ENCODE peak calls at places on chromosomes 7 and 10, in five cellular contexts. L is breast epithelium, J is endodermal cell, Y is upper lobe of right lung, H is spleen. N is an unnamed sample. For H3K27me3, the result is how much of the 10 kb centered on the place peaks cover.

GRCh38 chr10:118638680-118639079 is 43.2 kb upstream of the PRLHR start:
- DNase-seq in L (no peak), J (peak), Y (no peak), H (no peak), N (no peak)

GRCh38 chr10:73019100-73019499 is 64.5 kb upstream of the PLA2G12B start:
- DNase-seq in L (no peak), J (no peak), Y (no peak), H (no peak), N (no peak)

GRCh38 chr7:66758964-66759628 is 18.6 kb downstream of the RABGEF1 start:
- DNase-seq in L (no peak), J (no peak), Y (no peak), H (peak), N (no peak)

GRCh38 chr7:33596694-33597093 is 308.6 kb upstream of the BMPER start:
- DNase-seq in L (no peak), J (no peak), Y (no peak), H (no peak), N (no peak)

GRCh38 chr10:56831681-56832080 is 470.6 kb upstream of the ZWINT start:
- DNase-seq in L (no peak), J (no peak), Y (no peak), H (no peak), N (no peak)

GRCh38 chr7:108002726-108003590 is at the start of gene LAMB1:
- DNase-seq in L (no peak), J (peak), Y (peak), H (peak), N (no peak)

GRCh38 chr10:85545874-85546273 is 820.7 kb downstream of the GRID1 start:
- DNase-seq in L (no peak), J (no peak), Y (no peak), H (no peak), N (no peak)

GRCh38 chr7:945556-946255 is 8.8 kb downstream of the ADAP1 start:
- DNase-seq in L (peak), J (peak), Y (peak), H (peak), N (peak)

GRCh38 chr10:44865289-44865671 is 45.9 kb upstream of the TMEM72 start:
- DNase-seq in L (no peak), J (no peak), Y (no peak), H (no peak), N (no peak)
- H3K27me3 ChIP-seq in L (under half), J (under half), Y (under half), H (under half), N (under half)

GRCh38 chr7:155532792-155533119 is 13.6 kb downstream of the CNPY1 start:
- DNase-seq in L (no peak), J (no peak), Y (no peak), H (peak), N (no peak)

GRCh38 chr7:155531686-155532085 is 14.7 kb downstream of the CNPY1 start:
- DNase-seq in L (no peak), J (peak), Y (peak), H (peak), N (peak)

GRCh38 chr7:155534691-155535090 is 11.7 kb downstream of the CNPY1 start:
- DNase-seq in L (no peak), J (no peak), Y (peak), H (no peak), N (no peak)

GRCh38 chr7:155533120-155533826 is 13.1 kb downstream of the CNPY1 start:
- DNase-seq in L (no peak), J (peak), Y (peak), H (peak), N (peak)

DNA sequence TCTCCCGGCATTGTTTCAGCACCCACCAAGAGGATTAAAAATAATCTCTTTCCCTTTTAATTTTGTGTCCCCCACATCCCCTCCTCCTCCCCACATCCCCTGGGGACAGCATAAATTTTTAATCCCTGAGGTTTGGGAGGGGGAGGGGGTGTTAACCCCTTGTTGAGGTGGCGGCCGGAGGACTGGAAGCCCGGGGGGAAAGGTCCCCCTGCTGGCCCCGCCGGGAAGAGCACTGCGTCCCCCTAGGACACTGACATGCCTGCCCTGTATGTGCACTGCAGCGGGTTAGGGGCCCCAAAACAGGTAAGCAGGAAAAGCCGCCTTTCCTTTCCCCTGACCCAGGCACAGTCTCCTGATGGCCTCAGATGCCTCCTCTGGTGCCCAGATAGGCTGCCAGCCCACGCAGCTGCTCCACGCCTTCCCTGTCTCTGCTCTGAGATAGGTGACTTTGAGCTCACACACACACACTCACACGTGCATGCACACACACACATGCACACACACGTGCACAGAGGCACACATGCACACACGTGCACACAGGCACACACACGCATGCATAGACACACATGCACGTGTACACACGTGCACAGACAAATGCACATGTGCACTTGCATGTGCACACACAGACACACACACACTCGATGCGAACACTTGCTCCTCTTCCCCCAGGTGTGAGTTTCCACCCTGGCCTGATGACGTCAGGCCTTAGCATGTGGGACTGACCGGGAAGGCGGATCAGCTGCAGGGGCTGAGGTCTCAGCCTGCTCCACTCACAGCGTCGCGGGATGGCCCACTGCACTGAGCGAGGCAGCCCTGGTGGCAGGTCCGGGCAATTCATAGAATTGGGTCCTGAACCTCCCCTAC is 12.3 kb downstream of the CNPY1 start:
- DNase-seq in L (no peak), J (peak), Y (peak), H (peak), N (no peak)
- H3K4me3 ChIP-seq in L (no peak), J (peak), Y (no peak), H (peak), N (peak)

GRCh38 chr7:156459582-156459981 is 181.0 kb upstream of the RNF32 start:
- DNase-seq in L (no peak), J (no peak), Y (no peak), H (no peak), N (no peak)

GRCh38 chr7:156464339-156464738 is 176.2 kb upstream of the RNF32 start:
- DNase-seq in L (no peak), J (no peak), Y (no peak), H (no peak), N (no peak)

GRCh38 chr7:156463280-156463679 is 177.3 kb upstream of the RNF32 start:
- DNase-seq in L (no peak), J (no peak), Y (no peak), H (no peak), N (no peak)

GRCh38 chr7:156460861-156461632 is 179.5 kb upstream of the RNF32 start:
- DNase-seq in L (no peak), J (no peak), Y (no peak), H (no peak), N (no peak)

GRCh38 chr7:156461881-156462665 is 178.5 kb upstream of the RNF32 start:
- DNase-seq in L (no peak), J (no peak), Y (no peak), H (no peak), N (no peak)
- H3K27me3 ChIP-seq in L (under half), J (under half), Y (under half), H (under half), N (under half)

DNA sequence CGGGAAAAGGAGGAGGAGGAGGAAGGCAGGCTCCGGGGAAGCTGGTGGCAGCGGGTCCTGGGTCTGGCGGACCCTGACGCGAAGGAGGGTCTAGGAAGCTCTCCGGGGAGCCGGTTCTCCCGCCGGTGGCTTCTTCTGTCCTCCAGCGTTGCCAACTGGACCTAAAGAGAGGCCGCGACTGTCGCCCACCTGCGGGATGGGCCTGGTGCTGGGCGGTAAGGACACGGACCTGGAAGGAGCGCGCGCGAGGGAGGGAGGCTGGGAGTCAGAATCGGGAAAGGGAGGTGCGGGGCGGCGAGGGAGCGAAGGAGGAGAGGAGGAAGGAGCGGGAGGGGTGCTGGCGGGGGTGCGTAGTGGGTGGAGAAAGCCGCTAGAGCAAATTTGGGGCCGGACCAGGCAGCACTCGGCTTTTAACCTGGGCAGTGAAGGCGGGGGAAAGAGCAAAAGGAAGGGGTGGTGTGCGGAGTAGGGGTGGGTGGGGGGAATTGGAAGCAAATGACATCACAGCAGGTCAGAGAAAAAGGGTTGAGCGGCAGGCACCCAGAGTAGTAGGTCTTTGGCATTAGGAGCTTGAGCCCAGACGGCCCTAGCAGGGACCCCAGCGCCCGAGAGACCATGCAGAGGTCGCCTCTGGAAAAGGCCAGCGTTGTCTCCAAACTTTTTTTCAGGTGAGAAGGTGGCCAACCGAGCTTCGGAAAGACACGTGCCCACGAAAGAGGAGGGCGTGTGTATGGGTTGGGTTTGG is at the start of gene CFTR:
- DNase-seq in L (no peak), J (peak), Y (peak), H (no peak), N (no peak)
- H3K4me3 ChIP-seq in L (peak), J (peak), Y (peak), H (peak), N (peak)

GRCh38 chr7:27194002-27194352 is 5.9 kb downstream of the HOXA13 start:
- DNase-seq in L (no peak), J (no peak), Y (no peak), H (no peak), N (no peak)
- H3K27me3 ChIP-seq in L (under half), J (half or more), Y (half or more), H (half or more), N (half or more)

DNA sequence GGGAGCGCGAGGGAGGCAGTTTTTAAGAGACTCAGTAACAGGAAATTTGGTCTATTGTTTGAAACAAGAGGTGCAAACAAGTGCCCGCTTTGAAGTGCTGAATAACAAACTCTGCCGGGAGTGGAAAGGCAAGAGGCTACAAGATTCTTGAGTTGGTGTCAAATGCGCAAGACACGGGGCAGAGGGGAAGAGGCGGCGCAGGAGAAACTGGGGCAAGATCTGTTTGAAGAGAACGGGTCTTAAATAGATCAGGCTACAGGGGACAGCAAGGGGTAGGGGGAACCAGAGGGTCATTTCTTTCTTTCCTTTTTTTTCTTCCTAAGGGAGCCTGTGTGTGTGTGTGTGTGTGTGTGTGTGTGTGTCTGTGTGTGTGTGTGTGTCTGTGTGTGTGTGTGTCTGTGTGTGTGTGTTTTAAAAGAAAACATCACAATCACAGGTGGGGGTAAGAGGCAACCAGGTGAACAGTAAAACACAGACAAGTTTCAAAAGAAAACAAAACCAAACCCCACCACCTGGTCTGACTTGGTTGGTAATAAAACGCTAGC is 13.3 kb upstream of the CUX1 start:
- DNase-seq in L (no peak), J (peak), Y (no peak), H (peak), N (no peak)
- H3K4me3 ChIP-seq in L (no peak), J (peak), Y (no peak), H (no peak), N (no peak)

GRCh38 chr7:142400042-142400441 is 142.2 kb upstream of the PRSS58 start:
- DNase-seq in L (no peak), J (no peak), Y (no peak), H (no peak), N (no peak)

GRCh38 chr7:142405122-142405765 is 147.4 kb upstream of the PRSS58 start:
- DNase-seq in L (no peak), J (no peak), Y (no peak), H (no peak), N (no peak)

DNA sequence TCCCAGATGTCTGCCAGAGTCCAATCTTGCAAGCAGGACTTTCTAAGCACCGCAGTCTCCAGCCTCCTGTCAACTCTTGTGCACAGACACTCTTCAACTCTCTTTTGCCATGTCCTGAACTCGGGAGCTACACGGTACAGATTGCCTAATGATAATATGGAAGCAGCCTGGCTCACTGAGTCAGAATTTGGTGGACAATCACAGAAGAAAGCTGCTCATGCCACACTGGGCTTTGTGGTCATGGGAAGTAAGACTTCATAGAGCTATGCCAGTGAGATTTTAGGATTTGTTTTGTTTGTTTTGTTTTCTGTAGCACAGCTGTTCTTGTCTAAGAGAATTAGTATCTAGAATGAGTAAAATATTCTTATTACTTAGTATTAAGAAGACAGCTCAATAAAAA is 144.1 kb upstream of the PRSS58 start:
- DNase-seq in L (no peak), J (no peak), Y (no peak), H (no peak), N (no peak)
- H3K27me3 ChIP-seq in L (under half), J (under half), Y (under half), H (under half), N (under half)

DNA sequence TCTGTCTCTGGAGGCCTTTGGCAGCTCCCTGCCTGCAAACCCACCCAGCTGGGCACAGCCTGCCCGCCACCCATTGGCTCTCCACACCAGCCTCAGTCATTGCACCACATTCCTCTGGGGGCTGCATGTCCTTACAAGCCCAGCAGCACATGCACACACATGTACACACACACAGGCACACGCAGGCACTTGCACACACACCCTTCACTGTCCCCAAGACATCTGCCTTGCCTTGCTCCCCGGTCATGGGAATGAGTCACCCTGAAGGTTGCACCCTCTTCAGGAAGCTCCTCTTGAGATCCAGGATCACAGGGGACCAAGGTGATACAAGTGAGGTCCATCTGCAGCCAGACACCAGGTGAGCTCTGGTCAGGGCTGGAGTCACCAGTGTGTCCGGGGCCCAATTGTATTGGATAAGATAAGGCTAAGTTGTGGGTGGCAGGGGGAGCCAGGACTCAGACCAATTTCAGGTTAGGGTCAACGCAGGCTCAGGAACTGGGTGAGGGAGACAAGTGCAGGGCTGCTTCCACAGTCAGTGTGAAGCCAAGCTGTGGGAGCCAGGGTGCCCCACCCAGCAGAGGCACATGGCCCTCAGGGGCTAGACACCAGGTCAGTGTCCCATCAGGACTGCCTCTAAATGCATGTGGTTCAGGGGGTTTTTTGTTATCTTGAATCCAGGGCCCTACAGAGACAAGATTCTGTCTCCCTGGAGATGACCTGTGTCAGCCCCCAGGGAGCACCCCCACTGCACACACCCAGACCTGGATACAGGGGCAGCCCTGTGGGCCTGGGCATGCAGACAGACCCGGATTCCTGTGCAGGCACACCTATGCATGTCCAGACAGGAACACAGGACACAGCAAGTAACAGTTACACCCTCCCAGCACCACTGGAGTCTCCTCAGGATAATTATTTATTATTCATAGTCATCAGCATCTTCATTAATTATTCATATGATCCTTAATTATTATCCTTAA is 33.8 kb downstream of the KCNH2 start:
- DNase-seq in L (peak), J (no peak), Y (peak), H (peak), N (no peak)
- H3K4me3 ChIP-seq in L (no peak), J (no peak), Y (no peak), H (no peak), N (no peak)

DNA sequence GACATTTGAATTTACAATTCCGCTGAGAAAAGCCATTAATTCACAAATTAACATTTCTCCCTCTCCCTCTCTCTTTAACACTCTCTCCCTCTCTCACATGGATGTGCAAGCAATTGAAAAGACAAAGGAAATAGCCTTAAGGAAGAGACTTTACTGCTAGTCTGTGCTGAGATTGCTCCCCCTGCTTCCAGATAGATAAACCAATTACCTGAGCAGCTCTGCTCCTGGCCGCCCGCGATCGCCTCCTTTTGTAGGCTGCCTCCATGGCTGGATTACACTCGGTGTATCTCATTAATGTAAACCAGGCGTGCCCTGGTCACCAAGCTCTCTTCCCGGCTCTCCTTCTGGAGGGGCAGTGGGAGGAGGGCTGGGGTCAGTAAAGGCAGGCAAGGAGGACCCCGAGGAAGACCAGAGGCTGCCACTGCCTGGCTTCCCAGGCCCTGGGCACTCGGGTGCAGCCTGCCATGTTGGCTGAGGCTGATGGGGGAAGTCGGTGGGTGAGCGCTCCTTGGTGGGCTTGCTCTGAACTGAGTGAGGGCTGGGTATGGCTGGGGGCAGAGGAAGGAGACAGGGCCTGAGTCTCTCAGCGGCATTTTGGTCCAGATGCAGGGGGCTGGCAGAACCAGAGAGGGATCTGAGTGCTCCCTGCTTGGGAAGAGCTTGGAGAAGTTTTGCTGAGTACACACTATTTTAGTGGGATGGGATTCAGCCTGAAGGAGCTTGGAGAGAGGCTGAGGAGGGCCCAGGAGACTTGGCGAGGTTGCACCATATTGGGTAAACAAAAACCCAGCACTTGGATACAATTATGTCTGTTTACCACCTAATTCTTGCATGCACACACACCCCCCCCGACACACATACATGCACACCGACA is 42.9 kb downstream of the PAX2 start:
- DNase-seq in L (no peak), J (peak), Y (peak), H (no peak), N (no peak)
- H3K27me3 ChIP-seq in L (under half), J (half or more), Y (under half), H (under half), N (half or more)

N was measured in suprapubic skin.